ENCODE peak calls at places on chromosomes 6 and 20, in six cellular contexts. I is fibroblast of the aortic adventitia, K is A673, X is AG09309, S is ovary, F is breast epithelium. V is an unnamed sample.

GRCh38 chr6:111456208-111456607 is 26.8 kb downstream of the REV3L start:
- DNase-seq in I (peak), K (no peak), X (no peak), S (no peak), F (no peak), V (no peak)

GRCh38 chr20:32598606-32599005 is 13.5 kb upstream of the NOL4L start:
- DNase-seq in I (no peak), K (no peak), X (no peak), S (no peak), F (no peak), V (no peak)

GRCh38 chr20:38692436-38693411 is 31.6 kb upstream of the SLC32A1 start:
- DNase-seq in I (peak), K (peak), X (no peak), S (peak), F (no peak), V (peak)

GRCh38 chr20:14775778-14776177 is 438.4 kb upstream of the FLRT3 start:
- DNase-seq in I (peak), K (no peak), X (peak), S (no peak), F (peak), V (peak)

GRCh38 chr6:11194399-11195274 is 37.8 kb downstream of the NEDD9 start:
- DNase-seq in I (peak), K (peak), X (no peak), S (no peak), F (no peak), V (no peak)

GRCh38 chr20:2521369-2522305 is 12.9 kb upstream of the ZNF343 start:
- DNase-seq in I (peak), K (peak), X (no peak), S (peak), F (no peak), V (no peak)

GRCh38 chr6:4250645-4251044 is 115.3 kb upstream of the ECI2 start:
- DNase-seq in I (no peak), K (no peak), X (no peak), S (no peak), F (no peak), V (no peak)

GRCh38 chr6:140597181-140597580 is 1222.7 kb upstream of the CITED2 start:
- DNase-seq in I (no peak), K (peak), X (no peak), S (no peak), F (no peak), V (no peak)

GRCh38 chr20:17536944-17537444 is 5.8 kb upstream of the BFSP1 start:
- DNase-seq in I (peak), K (peak), X (no peak), S (peak), F (peak), V (peak)

GRCh38 chr6:169972736-169973135 is 221.3 kb downstream of the ERMARD start:
- DNase-seq in I (no peak), K (no peak), X (no peak), S (no peak), F (no peak), V (no peak)

GRCh38 chr20:8043687-8044278 is 24.2 kb upstream of the TMX4 start:
- DNase-seq in I (peak), K (peak), X (peak), S (no peak), F (no peak), V (peak)

GRCh38 chr6:16181429-16182359 is 52.8 kb downstream of the MYLIP start:
- DNase-seq in I (no peak), K (no peak), X (no peak), S (no peak), F (peak), V (no peak)

GRCh38 chr6:84763397-84764331 is 734 bp downstream of the TBX18 start:
- DNase-seq in I (peak), K (peak), X (peak), S (peak), F (no peak), V (peak)

DNA sequence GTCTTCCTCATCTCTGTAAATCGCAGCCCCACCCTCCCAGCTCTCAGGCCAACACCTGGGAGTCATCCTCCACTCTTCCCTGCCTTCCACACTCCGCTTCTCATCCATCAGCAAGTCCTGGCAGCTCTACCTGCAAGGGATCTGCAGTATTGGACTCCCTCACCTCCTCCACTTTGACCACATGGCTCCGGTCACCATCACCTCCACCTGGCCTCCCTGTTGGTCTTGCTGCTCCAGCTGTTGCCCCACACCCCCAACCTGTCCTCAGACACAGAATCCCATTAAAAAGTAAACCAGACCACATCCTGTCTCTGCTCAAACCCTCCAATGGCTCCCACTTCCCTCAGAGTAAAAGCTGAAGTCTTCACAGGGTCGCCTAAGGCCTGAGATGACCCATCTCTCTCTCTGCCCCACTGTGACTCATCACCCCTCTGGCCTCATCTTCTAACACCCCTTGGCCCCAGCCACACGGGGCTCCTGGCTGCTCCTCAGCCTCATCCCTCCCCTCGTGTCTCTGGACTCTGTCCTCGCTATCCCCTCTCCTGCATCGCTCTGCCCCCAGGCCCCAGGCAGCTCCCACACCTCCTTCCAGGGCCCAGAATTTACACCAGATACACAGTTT is 185.1 kb upstream of the SULF2 start:
- DNase-seq in I (no peak), K (no peak), X (no peak), S (no peak), F (no peak), V (no peak)
- H3K4me3 ChIP-seq in I (no peak), K (no peak), X (no peak), S (no peak), F (no peak), V (no peak)

DNA sequence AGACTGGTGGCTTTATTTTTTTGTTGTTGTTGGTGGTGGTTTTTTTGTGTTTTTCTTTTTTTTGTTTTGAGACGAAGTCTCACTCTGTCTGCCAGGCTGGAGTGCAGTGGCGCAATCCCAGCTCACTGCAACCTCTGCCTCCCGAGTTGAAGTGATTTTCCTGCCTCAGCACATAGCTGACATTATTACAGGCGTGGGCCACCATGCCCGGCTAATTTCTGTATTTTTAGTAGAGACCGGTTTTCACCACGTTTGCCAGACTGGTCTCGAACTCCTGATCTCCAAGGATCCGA is 693 bp downstream of the SERPINB9 start:
- DNase-seq in I (peak), K (peak), X (no peak), S (no peak), F (no peak), V (no peak)
- TF ChIP-seq CTCF in I (no peak), K (no peak), X (no peak), S (no peak), F (no peak), V (no peak)

DNA sequence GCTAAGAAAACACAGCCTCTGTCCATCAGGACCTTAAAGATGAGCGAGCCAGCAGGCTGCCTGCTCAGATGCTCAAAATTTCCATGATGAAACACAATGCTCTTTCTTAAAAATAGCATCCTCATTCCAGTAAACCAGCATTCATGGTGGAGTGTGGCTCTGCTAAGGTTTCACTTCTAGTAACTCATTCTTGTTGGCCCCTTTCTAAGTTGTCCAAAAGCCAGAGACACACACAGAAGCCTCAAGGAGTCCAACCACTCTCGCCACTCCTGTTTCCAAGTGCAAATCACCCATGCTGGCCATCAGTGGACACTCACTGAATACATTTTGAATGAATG is 35.8 kb downstream of the ATP9A start:
- DNase-seq in I (peak), K (no peak), X (no peak), S (peak), F (no peak), V (no peak)
- H3K4me3 ChIP-seq in I (no peak), K (no peak), X (no peak), S (peak), F (no peak), V (no peak)

GRCh38 chr6:29727637-29728036 is 4.4 kb downstream of the HLA-F start:
- DNase-seq in I (no peak), K (no peak), X (no peak), S (no peak), F (no peak), V (no peak)
- TF ChIP-seq CTCF in I (no peak), K (no peak), X (no peak), S (no peak), F (no peak), V (no peak)

DNA sequence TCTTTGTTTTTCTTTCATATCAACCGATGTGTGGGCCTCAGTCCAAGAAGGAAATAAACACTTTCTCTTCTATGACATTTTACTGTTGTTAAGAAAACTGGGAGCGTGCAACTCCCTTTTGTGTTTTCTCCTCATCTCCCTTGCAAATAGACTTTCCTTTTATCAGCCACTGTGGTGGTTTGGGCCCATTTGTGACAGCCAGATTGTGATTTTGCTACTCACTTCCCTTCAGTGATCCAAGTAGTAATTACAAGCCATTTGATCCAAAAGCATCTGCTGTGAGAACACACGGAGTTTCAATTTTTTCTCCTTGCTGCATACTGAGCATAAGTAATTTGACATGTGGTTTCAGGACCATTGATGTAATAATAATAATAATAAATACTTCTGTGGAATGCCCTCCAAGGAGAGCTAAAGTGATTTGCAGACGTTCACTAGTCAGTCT is 92.0 kb upstream of the CLDN20 start:
- DNase-seq in I (peak), K (peak), X (no peak), S (no peak), F (no peak), V (no peak)
- H3K4me3 ChIP-seq in I (peak), K (peak), X (no peak), S (no peak), F (no peak), V (no peak)

GRCh38 chr6:124753001-124753400 is 209.2 kb upstream of the RNF217 start:
- DNase-seq in I (no peak), K (peak), X (no peak), S (no peak), F (no peak), V (no peak)
- TF ChIP-seq CTCF in I (no peak), K (no peak), X (no peak), S (no peak), F (no peak), V (no peak)

DNA sequence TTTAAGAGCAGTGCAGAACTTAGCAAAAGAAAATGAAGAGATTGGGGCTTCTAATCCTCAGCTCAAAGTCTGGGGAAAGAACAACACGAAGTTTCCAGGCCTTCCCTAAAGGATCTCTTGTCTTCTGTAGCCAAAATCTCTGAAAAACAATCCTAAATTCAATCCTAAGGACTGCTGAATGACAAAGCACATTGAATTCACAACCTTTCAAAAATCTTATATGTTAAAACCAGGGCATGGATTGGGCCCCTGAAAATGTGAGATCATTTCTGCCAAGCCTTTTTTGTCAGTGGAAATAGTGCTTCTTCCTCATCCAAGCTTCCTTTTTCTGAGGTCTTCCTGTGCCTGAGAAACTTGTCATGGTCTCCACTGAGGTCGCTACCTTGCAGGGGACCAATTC is 126.3 kb upstream of the ARID1B start:
- DNase-seq in I (no peak), K (no peak), X (no peak), S (no peak), F (no peak), V (no peak)
- H3K4me3 ChIP-seq in I (no peak), K (no peak), X (no peak), S (no peak), F (no peak), V (no peak)

GRCh38 chr20:58864346-58864745 is 11.8 kb downstream of the GNAS start:
- DNase-seq in I (no peak), K (no peak), X (no peak), S (no peak), F (no peak), V (no peak)
- TF ChIP-seq CTCF in I (no peak), K (peak), X (peak), S (no peak), F (no peak), V (peak)